ENCODE peak calls at places on chromosomes 4 and X, in four cellular contexts. K, U, M and X are unnamed samples.

GRCh38 chr4:110266136-110266535 is 67.7 kb upstream of the ELOVL6 start:
- DNase-seq in K (no peak), U (no peak), M (no peak), X (no peak)

GRCh38 chrX:72569786-72570185 is 2.9 kb downstream of the HDAC8 start:
- DNase-seq in K (no peak), U (no peak), M (no peak), X (no peak)

GRCh38 chr4:176791591-176792347 is 953 bp downstream of the VEGFC start:
- DNase-seq in K (no peak), U (peak), M (no peak), X (no peak)

GRCh38 chr4:74473155-74473811 is 28.3 kb downstream of the AREG start:
- DNase-seq in K (no peak), U (no peak), M (no peak), X (no peak)

GRCh38 chr4:7197910-7198309 is 5.6 kb downstream of the SORCS2 start:
- DNase-seq in K (no peak), U (peak), M (no peak), X (no peak)

GRCh38 chr4:2331519-2332200 is 69.8 kb upstream of the MXD4 start:
- DNase-seq in K (no peak), U (no peak), M (no peak), X (no peak)

GRCh38 chrX:14027031-14027430 is 2.7 kb downstream of the GEMIN8 start:
- DNase-seq in K (no peak), U (no peak), M (peak), X (peak)

GRCh38 chrX:107451754-107452153 is 2.3 kb downstream of the FRMPD3 start:
- DNase-seq in K (no peak), U (no peak), M (no peak), X (no peak)

GRCh38 chr4:123043793-123044425 is 121.5 kb upstream of the NUDT6 start:
- DNase-seq in K (no peak), U (no peak), M (no peak), X (no peak)

GRCh38 chr4:128707864-128708263 is 101.6 kb upstream of the JADE1 start:
- DNase-seq in K (no peak), U (no peak), M (no peak), X (no peak)

GRCh38 chr4:40546506-40546905 is 83.2 kb downstream of the RBM47 start:
- DNase-seq in K (no peak), U (no peak), M (no peak), X (no peak)

GRCh38 chr4:8869879-8870646 is 1.6 kb downstream of the HMX1 start:
- DNase-seq in K (no peak), U (no peak), M (no peak), X (no peak)

GRCh38 chrX:100625985-100626491 is 10.6 kb downstream of the TSPAN6 start:
- DNase-seq in K (no peak), U (no peak), M (no peak), X (no peak)

GRCh38 chr4:83240379-83240875 is 44.2 kb downstream of the COQ2 start:
- DNase-seq in K (no peak), U (no peak), M (no peak), X (no peak)

GRCh38 chr4:188178806-188179205 is 39.6 kb downstream of the TRIML1 start:
- DNase-seq in K (no peak), U (no peak), M (no peak), X (no peak)

GRCh38 chrX:152637649-152638442 is at the start of gene GABRQ:
- DNase-seq in K (peak), U (no peak), M (peak), X (no peak)

GRCh38 chrX:123562342-123563146 is 170.3 kb downstream of the THOC2 start:
- DNase-seq in K (no peak), U (no peak), M (no peak), X (no peak)

GRCh38 chrX:149630681-149631292 is 805 bp downstream of the TMEM185A start:
- DNase-seq in K (no peak), U (no peak), M (peak), X (no peak)